ENCODE peak calls at places on chromosome 17, in ten cellular contexts. F is adrenal gland, V is esophagus squamous epithelium, Y is tibial nerve, Z is breast epithelium, X is prostate gland, G is A549, Q is ovary, I is sigmoid colon, A is gastrocnemius medialis. O is an unnamed sample.

GRCh38 chr17:65370669-65371126 is 190.8 kb downstream of the AXIN2 start:
- DNase-seq in Q (no peak), V (no peak), Z (no peak), G (peak; percentile 17), Y (no peak), X (peak; percentile 36), I (no peak), A (no peak), F (no peak), O (no peak)

GRCh38 chr17:10812674-10813073 is 8.8 kb upstream of the TMEM238L start:
- DNase-seq in F (no peak), Q (no peak), Y (no peak), G (no peak), A (no peak), V (no peak), X (no peak), I (no peak), Z (no peak), O (no peak)

GRCh38 chr17:76569607-76570279 is 15.9 kb downstream of the ST6GALNAC2 start:
- DNase-seq in Z (peak; percentile 48), A (peak; percentile 84), X (no peak), Q (peak; percentile 61), V (no peak), I (peak; percentile 86), F (peak; percentile 91), Y (peak; percentile 67), G (peak; percentile 70), O (no peak)

GRCh38 chr17:58284613-58285421 is 4.1 kb upstream of the MPO start:
- DNase-seq in X (no peak), Z (peak; percentile 3), Y (no peak), G (no peak), I (peak; percentile 26), F (no peak), A (no peak), Q (no peak), V (no peak), O (no peak)

GRCh38 chr17:47239663-47240374 is 13.8 kb upstream of the ITGB3 start:
- DNase-seq in F (peak; percentile 96), Q (peak; percentile 52), X (peak; percentile 30), Z (peak; percentile 67), I (peak; percentile 89), V (no peak), A (peak; percentile 70), Y (peak; percentile 77), G (peak; percentile 75), O (peak; percentile 83)

GRCh38 chr17:4086041-4086483 is 56.8 kb downstream of the ZZEF1 start:
- DNase-seq in F (no peak), Q (no peak), Y (no peak), G (no peak), A (no peak), Z (no peak), I (no peak), X (no peak), V (no peak), O (no peak)

GRCh38 chr17:74235040-74235581 is 21.7 kb downstream of the TTYH2 start:
- DNase-seq in G (no peak), Q (no peak), Y (no peak), V (no peak), I (no peak), Z (no peak), X (no peak), A (no peak), F (no peak), O (no peak)

GRCh38 chr17:40551874-40552768 is 13.2 kb downstream of the CCR7 start:
- DNase-seq in Y (no peak), G (peak; percentile 99), Z (peak; percentile 57), X (no peak), Q (peak; percentile 65), F (peak; percentile 37), I (peak; percentile 86), A (peak; percentile 45), V (no peak), O (peak; percentile 90)

GRCh38 chr17:47732399-47733046 is 513 bp upstream of the TBX21 start:
- DNase-seq in Z (no peak), V (no peak), I (peak; percentile 39), Q (no peak), Y (no peak), G (no peak), F (no peak), A (no peak), X (no peak), O (no peak)

GRCh38 chr17:72840019-72840418 is 252.5 kb downstream of the SLC39A11 start:
- DNase-seq in Q (no peak), V (no peak), A (no peak), F (no peak), G (no peak), Z (no peak), X (no peak), I (no peak), Y (no peak), O (no peak)

GRCh38 chr17:40327735-40328385 is 18.9 kb downstream of the RARA start:
- DNase-seq in Y (no peak), Z (no peak), X (no peak), V (no peak), Q (peak; percentile 68), F (no peak), A (peak; percentile 66), G (no peak), I (peak; percentile 81), O (no peak)

GRCh38 chr17:7844292-7845154 is 10.3 kb upstream of the TMEM88 start:
- DNase-seq in Y (peak; percentile 76), F (peak; percentile 97), A (peak; percentile 95), V (peak; percentile 78), X (peak; percentile 95), Q (peak; percentile 89), G (peak; percentile 97), I (peak; percentile 97), Z (peak; percentile 91), O (peak; percentile 90)

GRCh38 chr17:7845359-7846062 is 9.4 kb upstream of the TMEM88 start:
- DNase-seq in Q (no peak), I (peak; percentile 69), V (no peak), X (no peak), F (no peak), Y (no peak), G (no peak), Z (no peak), A (no peak), O (no peak)

GRCh38 chr17:7842380-7842949 is 8.4 kb downstream of the KDM6B start:
- DNase-seq in Y (no peak), X (peak; percentile 41), Q (peak; percentile 81), F (peak; percentile 83), A (peak; percentile 83), V (no peak), I (peak; percentile 85), G (peak; percentile 90), Z (peak; percentile 71), O (no peak)

GRCh38 chr17:7842950-7843535 is 9.0 kb downstream of the KDM6B start:
- DNase-seq in V (no peak), F (peak; percentile 87), I (peak; percentile 92), Y (peak; percentile 55), A (peak; percentile 76), Q (peak; percentile 71), G (peak; percentile 81), X (peak; percentile 55), Z (peak; percentile 60), O (peak; percentile 96)

GRCh38 chr17:7843536-7844291 is 9.7 kb downstream of the KDM6B start:
- DNase-seq in Z (peak; percentile 79), F (peak; percentile 90), A (peak; percentile 76), G (peak; percentile 96), V (peak; percentile 68), X (peak; percentile 77), Y (peak; percentile 59), Q (peak; percentile 87), I (peak; percentile 90), O (peak; percentile 96)
- TF ChIP-seq POLR2A in Z (no peak), F (peak; percentile 72), A (peak; percentile 54), G (peak; percentile 43), V (peak; percentile 55), X (peak; percentile 75), Y (peak; percentile 11), Q (peak; percentile 2), I (peak; percentile 61), O (no peak)

GRCh38 chr17:31394544-31394943 is 3.1 kb downstream of the RAB11FIP4 start:
- DNase-seq in F (peak; percentile 71), X (no peak), V (no peak), Y (no peak), Q (peak; percentile 81), G (peak; percentile 46), A (no peak), Z (no peak), I (no peak), O (peak; percentile 82)
- TF ChIP-seq CTCF in F (no peak), X (no peak), V (no peak), Y (no peak), Q (no peak), G (no peak), A (no peak), Z (no peak), I (no peak), O (no peak)

GRCh38 chr17:81927653-81928496 is at the start of gene MAFG:
- DNase-seq in Y (peak; percentile 88), I (peak; percentile 96), Z (peak; percentile 90), A (peak; percentile 86), V (peak; percentile 66), Q (peak; percentile 96), G (peak; percentile 98), F (peak; percentile 94), X (peak; percentile 90), O (peak; percentile 98)
- TF ChIP-seq POLR2A in Y (peak; percentile 40), I (no peak), Z (no peak), A (peak; percentile 95), V (peak; percentile 77), Q (peak; percentile 55), G (peak; percentile 33), F (peak; percentile 58), X (peak; percentile 72), O (no peak)

GRCh38 chr17:55582910-55583309 is 71.7 kb upstream of the SMIM36 start:
- DNase-seq in X (no peak), G (no peak), A (no peak), Z (no peak), Q (no peak), V (no peak), I (no peak), Y (no peak), F (no peak), O (no peak)

GRCh38 chr17:55587608-55588139 is 76.4 kb upstream of the SMIM36 start:
- DNase-seq in Z (no peak), X (no peak), V (no peak), Y (peak; percentile 32), G (no peak), A (no peak), I (peak; percentile 81), F (no peak), Q (no peak), O (peak; percentile 52)

GRCh38 chr17:55584055-55584685 is 72.9 kb upstream of the SMIM36 start:
- DNase-seq in X (no peak), V (no peak), F (peak; percentile 20), A (no peak), Y (no peak), Q (no peak), Z (no peak), G (peak; percentile 63), I (no peak), O (no peak)

GRCh38 chr17:55584861-55585260 is 73.6 kb upstream of the SMIM36 start:
- DNase-seq in Y (no peak), X (no peak), Q (no peak), A (no peak), F (no peak), G (no peak), V (no peak), I (no peak), Z (no peak), O (no peak)

GRCh38 chr17:55585629-55586028 is 74.4 kb upstream of the SMIM36 start:
- DNase-seq in I (no peak), A (no peak), G (no peak), F (no peak), Z (no peak), X (no peak), V (no peak), Q (no peak), Y (no peak), O (no peak)
- TF ChIP-seq CTCF in I (no peak), A (no peak), G (no peak), F (no peak), Z (no peak), X (no peak), V (no peak), Q (no peak), Y (no peak), O (no peak)

O was measured in lower leg skin.